ENCODE peak calls at places on chromosomes 4 and X, in four cellular contexts. One of them, this sample, is unnamed.

GRCh38 chrX:65586491-65586890 is 51.9 kb upstream of the LAS1L start:
- DNase-seq in AG04449: no peak
- DNase-seq in Jurkat, Clone E6-1: no peak
- DNase-seq in fibroblast of the aortic adventitia: peak
- DNase-seq in this sample: peak

GRCh38 chr4:81984746-81985145 is 389.0 kb downstream of the HNRNPD start:
- DNase-seq in fibroblast of the aortic adventitia: no peak
- DNase-seq in AG04449: no peak
- DNase-seq in Jurkat, Clone E6-1: no peak
- DNase-seq in this sample: no peak

GRCh38 chrX:5113128-5113527 is 1115.5 kb downstream of the NLGN4X start:
- DNase-seq in fibroblast of the aortic adventitia: no peak
- DNase-seq in Jurkat, Clone E6-1: peak
- DNase-seq in AG04449: no peak
- DNase-seq in this sample: no peak

GRCh38 chr4:157521916-157522315 is 301.4 kb downstream of the GRIA2 start:
- DNase-seq in AG04449: no peak
- DNase-seq in Jurkat, Clone E6-1: no peak
- DNase-seq in fibroblast of the aortic adventitia: no peak
- DNase-seq in this sample: no peak

GRCh38 chrX:96791559-96791958 is 92.1 kb upstream of the RPA4 start:
- DNase-seq in fibroblast of the aortic adventitia: peak
- DNase-seq in Jurkat, Clone E6-1: no peak
- DNase-seq in AG04449: no peak
- DNase-seq in this sample: no peak

GRCh38 chr4:90121961-90122748 is 5.0 kb upstream of the CCSER1 start:
- DNase-seq in fibroblast of the aortic adventitia: no peak
- DNase-seq in Jurkat, Clone E6-1: no peak
- DNase-seq in AG04449: no peak
- DNase-seq in this sample: no peak

GRCh38 chrX:11758400-11759171 is 549 bp downstream of the MSL3 start:
- DNase-seq in AG04449: no peak
- DNase-seq in Jurkat, Clone E6-1: peak
- DNase-seq in fibroblast of the aortic adventitia: peak
- DNase-seq in this sample: peak

GRCh38 chr4:26410385-26411293 is 79.6 kb downstream of the CCKAR start:
- DNase-seq in fibroblast of the aortic adventitia: peak
- DNase-seq in AG04449: no peak
- DNase-seq in Jurkat, Clone E6-1: peak
- DNase-seq in this sample: no peak

GRCh38 chr4:54553001-54553400 is 104.8 kb upstream of the KIT start:
- DNase-seq in Jurkat, Clone E6-1: no peak
- DNase-seq in fibroblast of the aortic adventitia: no peak
- DNase-seq in AG04449: peak
- DNase-seq in this sample: no peak

GRCh38 chrX:85065512-85066198 is 62.0 kb downstream of the APOOL start:
- DNase-seq in Jurkat, Clone E6-1: no peak
- DNase-seq in AG04449: no peak
- DNase-seq in fibroblast of the aortic adventitia: no peak
- DNase-seq in this sample: no peak

GRCh38 chr4:1411436-1412375 is 5.5 kb upstream of the NKX1-1 start:
- DNase-seq in fibroblast of the aortic adventitia: no peak
- DNase-seq in Jurkat, Clone E6-1: no peak
- DNase-seq in AG04449: no peak
- DNase-seq in this sample: peak

GRCh38 chrX:40418413-40419195 is 162.2 kb upstream of the ATP6AP2 start:
- DNase-seq in fibroblast of the aortic adventitia: no peak
- DNase-seq in AG04449: no peak
- DNase-seq in Jurkat, Clone E6-1: peak
- DNase-seq in this sample: no peak

GRCh38 chr4:186701273-186701672 is 22.4 kb downstream of the FAT1 start:
- DNase-seq in Jurkat, Clone E6-1: no peak
- DNase-seq in AG04449: no peak
- DNase-seq in fibroblast of the aortic adventitia: peak
- DNase-seq in this sample: no peak

GRCh38 chrX:46576458-46576857 is 2.9 kb downstream of the CHST7 start:
- DNase-seq in AG04449: no peak
- DNase-seq in fibroblast of the aortic adventitia: no peak
- DNase-seq in Jurkat, Clone E6-1: no peak
- DNase-seq in this sample: no peak

GRCh38 chrX:44971674-44972073 is 98.7 kb downstream of the KDM6A start:
- DNase-seq in Jurkat, Clone E6-1: no peak
- DNase-seq in AG04449: no peak
- DNase-seq in fibroblast of the aortic adventitia: no peak
- DNase-seq in this sample: no peak

GRCh38 chr4:76434901-76435688 is at the start of gene SHROOM3:
- DNase-seq in AG04449: no peak
- DNase-seq in Jurkat, Clone E6-1: no peak
- DNase-seq in fibroblast of the aortic adventitia: peak
- DNase-seq in this sample: no peak

DNA sequence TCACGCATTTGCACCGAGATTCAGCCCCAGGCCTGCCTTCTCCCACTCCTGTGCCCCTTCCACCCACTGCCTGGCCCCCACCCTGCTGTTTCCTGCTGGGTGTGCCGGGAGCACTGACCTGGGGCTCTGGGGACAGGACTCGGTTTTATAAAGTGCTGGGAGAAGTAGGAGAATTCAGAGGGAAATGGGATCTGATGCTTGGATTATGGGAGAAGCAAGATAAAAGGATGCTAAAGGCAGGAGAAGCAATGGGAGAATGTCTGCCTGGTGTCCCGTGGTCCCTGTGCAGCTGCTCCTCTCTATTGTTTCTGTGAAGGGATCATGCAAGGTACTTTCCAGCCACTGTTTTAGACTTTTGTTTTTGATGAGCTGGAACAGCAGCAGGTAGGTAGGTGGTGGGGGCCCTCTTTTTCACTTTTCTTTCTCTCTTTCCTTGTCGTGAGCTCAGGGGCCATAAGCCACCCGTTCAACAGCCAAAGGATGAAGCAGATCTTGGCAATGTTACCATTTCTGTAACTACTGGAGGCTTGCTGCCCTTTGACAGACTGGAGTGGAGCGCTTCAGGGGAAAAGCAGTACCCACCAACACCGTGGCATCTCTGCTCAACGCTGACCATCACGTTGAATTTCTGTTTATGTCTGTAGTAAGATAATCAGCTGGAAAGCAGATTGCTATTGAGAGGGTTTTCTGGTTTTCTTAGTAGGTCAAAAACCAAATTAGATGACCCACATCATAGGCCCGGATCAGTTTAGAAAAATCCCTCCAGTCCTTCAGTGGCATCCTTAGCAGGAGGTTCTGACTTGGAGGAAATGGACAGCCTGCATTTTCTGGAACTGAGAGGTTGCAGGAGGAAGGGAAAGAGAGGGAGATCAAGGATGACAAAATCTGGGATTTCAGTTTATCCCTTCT is 63.8 kb upstream of the ENPP6 start:
- DNase-seq in fibroblast of the aortic adventitia: no peak
- DNase-seq in AG04449: no peak
- DNase-seq in Jurkat, Clone E6-1: no peak
- DNase-seq in this sample: no peak
- H3K4me3 ChIP-seq in fibroblast of the aortic adventitia: no peak
- H3K4me3 ChIP-seq in AG04449: no peak
- H3K4me3 ChIP-seq in Jurkat, Clone E6-1: no peak
- H3K4me3 ChIP-seq in this sample: no peak

GRCh38 chr4:80466618-80467017 is 131.1 kb downstream of the CFAP299 start:
- DNase-seq in Jurkat, Clone E6-1: no peak
- DNase-seq in AG04449: no peak
- DNase-seq in fibroblast of the aortic adventitia: no peak
- DNase-seq in this sample: no peak

GRCh38 chr4:80461412-80461811 is 125.9 kb downstream of the CFAP299 start:
- DNase-seq in fibroblast of the aortic adventitia: no peak
- DNase-seq in Jurkat, Clone E6-1: no peak
- DNase-seq in AG04449: no peak
- DNase-seq in this sample: no peak

GRCh38 chr4:80465238-80465637 is 129.7 kb downstream of the CFAP299 start:
- DNase-seq in fibroblast of the aortic adventitia: no peak
- DNase-seq in AG04449: no peak
- DNase-seq in Jurkat, Clone E6-1: no peak
- DNase-seq in this sample: no peak

GRCh38 chr4:80462537-80463207 is 127.1 kb downstream of the CFAP299 start:
- DNase-seq in Jurkat, Clone E6-1: no peak
- DNase-seq in fibroblast of the aortic adventitia: peak
- DNase-seq in AG04449: no peak
- DNase-seq in this sample: no peak

GRCh38 chr4:80463509-80463908 is 128.0 kb downstream of the CFAP299 start:
- DNase-seq in Jurkat, Clone E6-1: no peak
- DNase-seq in fibroblast of the aortic adventitia: no peak
- DNase-seq in AG04449: no peak
- DNase-seq in this sample: no peak
- H3K4me3 ChIP-seq in Jurkat, Clone E6-1: no peak
- H3K4me3 ChIP-seq in fibroblast of the aortic adventitia: no peak
- H3K4me3 ChIP-seq in AG04449: no peak
- H3K4me3 ChIP-seq in this sample: no peak

GRCh38 chr4:25235401-25235800 is 1.6 kb downstream of the PI4K2B start:
- DNase-seq in AG04449: no peak
- DNase-seq in fibroblast of the aortic adventitia: peak
- DNase-seq in Jurkat, Clone E6-1: no peak
- DNase-seq in this sample: no peak
- H3K4me3 ChIP-seq in AG04449: peak
- H3K4me3 ChIP-seq in fibroblast of the aortic adventitia: peak
- H3K4me3 ChIP-seq in Jurkat, Clone E6-1: peak
- H3K4me3 ChIP-seq in this sample: peak

GRCh38 chrX:397575-397974 is 10.9 kb upstream of the PPP2R3B start:
- DNase-seq in fibroblast of the aortic adventitia: peak
- DNase-seq in Jurkat, Clone E6-1: no peak
- DNase-seq in AG04449: no peak
- DNase-seq in this sample: no peak
- H3K4me3 ChIP-seq in fibroblast of the aortic adventitia: no peak
- H3K4me3 ChIP-seq in Jurkat, Clone E6-1: no peak
- H3K4me3 ChIP-seq in AG04449: no peak
- H3K4me3 ChIP-seq in this sample: no peak

GRCh38 chrX:103699243-103699642 is 11.5 kb upstream of the TMEM31 start:
- DNase-seq in AG04449: no peak
- DNase-seq in Jurkat, Clone E6-1: no peak
- DNase-seq in fibroblast of the aortic adventitia: no peak
- DNase-seq in this sample: no peak

GRCh38 chrX:103697687-103698086 is 11.2 kb upstream of the MORF4L2 start:
- DNase-seq in fibroblast of the aortic adventitia: no peak
- DNase-seq in AG04449: no peak
- DNase-seq in Jurkat, Clone E6-1: no peak
- DNase-seq in this sample: no peak
- H3K4me3 ChIP-seq in fibroblast of the aortic adventitia: no peak
- H3K4me3 ChIP-seq in AG04449: no peak
- H3K4me3 ChIP-seq in Jurkat, Clone E6-1: no peak
- H3K4me3 ChIP-seq in this sample: no peak

GRCh38 chr4:20272411-20272872 is 20.7 kb downstream of the SLIT2 start:
- DNase-seq in Jurkat, Clone E6-1: no peak
- DNase-seq in fibroblast of the aortic adventitia: peak
- DNase-seq in AG04449: no peak
- DNase-seq in this sample: no peak
- H3K4me3 ChIP-seq in Jurkat, Clone E6-1: no peak
- H3K4me3 ChIP-seq in fibroblast of the aortic adventitia: no peak
- H3K4me3 ChIP-seq in AG04449: no peak
- H3K4me3 ChIP-seq in this sample: no peak

DNA sequence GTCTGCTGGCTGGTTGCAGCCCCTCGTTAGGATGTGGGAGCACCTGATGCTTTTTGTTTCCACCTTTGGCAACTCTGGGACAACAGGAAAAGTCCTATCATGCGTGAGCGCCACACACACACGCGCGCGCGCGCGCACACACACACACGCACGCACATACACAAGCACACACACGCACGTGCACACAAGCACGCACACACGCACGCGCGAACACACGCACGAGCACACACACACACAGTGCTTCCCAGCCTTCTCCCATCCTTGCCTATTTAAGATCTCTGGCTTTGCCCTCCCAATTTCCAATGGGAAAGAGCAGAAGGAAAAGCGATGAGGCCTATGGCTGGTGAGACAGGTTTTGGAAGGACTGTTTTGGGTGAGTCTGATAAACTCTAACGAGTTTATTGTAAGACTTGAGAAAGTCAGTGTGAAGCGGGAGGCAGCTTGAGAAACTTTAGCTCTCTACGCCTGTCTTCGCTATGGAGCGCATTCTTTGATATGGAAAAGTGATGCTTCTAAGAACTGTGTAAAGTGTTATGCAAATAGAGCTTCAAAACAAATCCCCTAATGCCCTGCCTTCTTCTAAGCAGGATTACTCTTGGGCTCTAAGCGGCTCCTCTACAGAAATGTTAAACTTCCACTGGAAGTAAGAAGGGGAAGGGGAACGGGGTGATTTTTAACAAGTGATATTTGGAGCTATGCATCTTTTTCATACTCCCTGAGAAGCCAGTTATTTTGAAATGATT is 11.8 kb downstream of the SUPT20HL1 start:
- DNase-seq in AG04449: no peak
- DNase-seq in Jurkat, Clone E6-1: no peak
- DNase-seq in fibroblast of the aortic adventitia: no peak
- DNase-seq in this sample: no peak
- H3K4me3 ChIP-seq in AG04449: no peak
- H3K4me3 ChIP-seq in Jurkat, Clone E6-1: no peak
- H3K4me3 ChIP-seq in fibroblast of the aortic adventitia: no peak
- H3K4me3 ChIP-seq in this sample: no peak

This sample was measured in lower lobe of right lung.